ENCODE peak calls at places on chromosomes 1 and 21, in six cellular contexts. One of them, this sample, is unnamed.

GRCh38 chr1:156319664-156320063 is 18.4 kb downstream of the CCT3 start:
- DNase-seq in sigmoid colon: no peak
- DNase-seq in mesothelial cell of epicardium: no peak
- DNase-seq in GM12865: peak; percentile 18
- DNase-seq in psoas muscle: no peak
- DNase-seq in fibroblast of mammary gland: peak; percentile 35
- DNase-seq in this sample: no peak

GRCh38 chr21:31634993-31635392 is 24.5 kb upstream of the SOD1 start:
- DNase-seq in sigmoid colon: no peak
- DNase-seq in psoas muscle: no peak
- DNase-seq in fibroblast of mammary gland: no peak
- DNase-seq in GM12865: peak; percentile 9
- DNase-seq in mesothelial cell of epicardium: no peak
- DNase-seq in this sample: no peak

GRCh38 chr1:116360435-116361173 is 12.4 kb upstream of the ATP1A1 start:
- DNase-seq in mesothelial cell of epicardium: no peak
- DNase-seq in psoas muscle: no peak
- DNase-seq in fibroblast of mammary gland: peak; percentile 54
- DNase-seq in sigmoid colon: no peak
- DNase-seq in GM12865: peak; percentile 52
- DNase-seq in this sample: no peak

GRCh38 chr1:63064135-63064534 is 258.2 kb upstream of the FOXD3 start:
- DNase-seq in mesothelial cell of epicardium: no peak
- DNase-seq in sigmoid colon: no peak
- DNase-seq in psoas muscle: no peak
- DNase-seq in fibroblast of mammary gland: no peak
- DNase-seq in GM12865: no peak
- DNase-seq in this sample: no peak

GRCh38 chr1:52876843-52877242 is 34.3 kb downstream of the ZYG11A start:
- DNase-seq in mesothelial cell of epicardium: no peak
- DNase-seq in sigmoid colon: no peak
- DNase-seq in fibroblast of mammary gland: no peak
- DNase-seq in psoas muscle: no peak
- DNase-seq in GM12865: no peak
- DNase-seq in this sample: no peak

GRCh38 chr1:183137782-183138181 is 48.3 kb upstream of the LAMC2 start:
- DNase-seq in mesothelial cell of epicardium: no peak
- DNase-seq in psoas muscle: no peak
- DNase-seq in GM12865: no peak
- DNase-seq in fibroblast of mammary gland: peak; percentile 74
- DNase-seq in sigmoid colon: no peak
- DNase-seq in this sample: no peak

GRCh38 chr1:155073377-155074272 is 5.0 kb upstream of the EFNA3 start:
- DNase-seq in fibroblast of mammary gland: no peak
- DNase-seq in psoas muscle: peak; percentile 40
- DNase-seq in mesothelial cell of epicardium: no peak
- DNase-seq in GM12865: no peak
- DNase-seq in sigmoid colon: peak; percentile 50
- DNase-seq in this sample: no peak

GRCh38 chr1:67469431-67469830 is 39.2 kb upstream of the SERBP1 start:
- DNase-seq in fibroblast of mammary gland: no peak
- DNase-seq in mesothelial cell of epicardium: no peak
- DNase-seq in sigmoid colon: no peak
- DNase-seq in GM12865: no peak
- DNase-seq in psoas muscle: no peak
- DNase-seq in this sample: no peak

GRCh38 chr1:11013160-11013531 is 692 bp downstream of the TARDBP start:
- DNase-seq in fibroblast of mammary gland: peak; percentile 28
- DNase-seq in GM12865: no peak
- DNase-seq in sigmoid colon: no peak
- DNase-seq in psoas muscle: no peak
- DNase-seq in mesothelial cell of epicardium: no peak
- DNase-seq in this sample: no peak

GRCh38 chr1:201505505-201505893 is 1.4 kb downstream of the CSRP1 start:
- DNase-seq in GM12865: no peak
- DNase-seq in fibroblast of mammary gland: peak; percentile 56
- DNase-seq in mesothelial cell of epicardium: no peak
- DNase-seq in sigmoid colon: peak; percentile 78
- DNase-seq in psoas muscle: no peak
- DNase-seq in this sample: no peak

GRCh38 chr1:152654110-152654509 is 9.1 kb upstream of the LCE2D start:
- DNase-seq in GM12865: peak; percentile 71
- DNase-seq in psoas muscle: no peak
- DNase-seq in sigmoid colon: no peak
- DNase-seq in fibroblast of mammary gland: peak; percentile 63
- DNase-seq in mesothelial cell of epicardium: no peak
- DNase-seq in this sample: peak; percentile 65

GRCh38 chr1:11335417-11336070 is 62.5 kb downstream of the UBIAD1 start:
- DNase-seq in GM12865: peak; percentile 86
- DNase-seq in fibroblast of mammary gland: no peak
- DNase-seq in mesothelial cell of epicardium: no peak
- DNase-seq in psoas muscle: no peak
- DNase-seq in sigmoid colon: no peak
- DNase-seq in this sample: peak; percentile 84

GRCh38 chr1:204268101-204268500 is 54.3 kb upstream of the GOLT1A start:
- DNase-seq in sigmoid colon: no peak
- DNase-seq in fibroblast of mammary gland: no peak
- DNase-seq in GM12865: no peak
- DNase-seq in psoas muscle: no peak
- DNase-seq in mesothelial cell of epicardium: no peak
- DNase-seq in this sample: no peak

GRCh38 chr1:38003261-38004250 is 1.8 kb downstream of the FHL3 start:
- DNase-seq in mesothelial cell of epicardium: no peak
- DNase-seq in fibroblast of mammary gland: peak; percentile 50
- DNase-seq in psoas muscle: peak; percentile 93
- DNase-seq in GM12865: no peak
- DNase-seq in sigmoid colon: no peak
- DNase-seq in this sample: no peak

GRCh38 chr1:113904292-113904673 is 316 bp downstream of the AP4B1 start:
- DNase-seq in GM12865: no peak
- DNase-seq in mesothelial cell of epicardium: no peak
- DNase-seq in psoas muscle: no peak
- DNase-seq in fibroblast of mammary gland: no peak
- DNase-seq in sigmoid colon: no peak
- DNase-seq in this sample: peak; percentile 49

GRCh38 chr1:70504176-70504820 is 93.2 kb downstream of the CTH start:
- DNase-seq in psoas muscle: no peak
- DNase-seq in fibroblast of mammary gland: peak; percentile 70
- DNase-seq in sigmoid colon: no peak
- DNase-seq in GM12865: peak; percentile 87
- DNase-seq in mesothelial cell of epicardium: no peak
- DNase-seq in this sample: peak; percentile 60

GRCh38 chr1:205497351-205497750 is 7.1 kb upstream of the CDK18 start:
- DNase-seq in psoas muscle: peak; percentile 71
- DNase-seq in GM12865: no peak
- DNase-seq in mesothelial cell of epicardium: no peak
- DNase-seq in sigmoid colon: no peak
- DNase-seq in fibroblast of mammary gland: no peak
- DNase-seq in this sample: no peak

GRCh38 chr1:7478797-7479499 is 292.1 kb upstream of the VAMP3 start:
- DNase-seq in fibroblast of mammary gland: peak; percentile 93
- DNase-seq in psoas muscle: no peak
- DNase-seq in sigmoid colon: peak; percentile 94
- DNase-seq in GM12865: peak; percentile 63
- DNase-seq in mesothelial cell of epicardium: no peak
- DNase-seq in this sample: peak; percentile 69

GRCh38 chr1:32869844-32870614 is 683 bp downstream of the FNDC5 start:
- DNase-seq in psoas muscle: no peak
- DNase-seq in sigmoid colon: no peak
- DNase-seq in GM12865: no peak
- DNase-seq in mesothelial cell of epicardium: peak; percentile 38
- DNase-seq in fibroblast of mammary gland: no peak
- DNase-seq in this sample: no peak

GRCh38 chr1:35044406-35044805 is 12.7 kb upstream of the ZMYM6 start:
- DNase-seq in GM12865: no peak
- DNase-seq in psoas muscle: no peak
- DNase-seq in fibroblast of mammary gland: no peak
- DNase-seq in sigmoid colon: no peak
- DNase-seq in mesothelial cell of epicardium: no peak
- DNase-seq in this sample: no peak

GRCh38 chr1:151976015-151976343 is 17.7 kb downstream of the S100A10 start:
- DNase-seq in psoas muscle: no peak
- DNase-seq in sigmoid colon: no peak
- DNase-seq in GM12865: no peak
- DNase-seq in fibroblast of mammary gland: no peak
- DNase-seq in mesothelial cell of epicardium: no peak
- DNase-seq in this sample: no peak

GRCh38 chr1:233151850-233152249 is 143.7 kb downstream of the PCNX2 start:
- DNase-seq in fibroblast of mammary gland: no peak
- DNase-seq in mesothelial cell of epicardium: no peak
- DNase-seq in psoas muscle: no peak
- DNase-seq in sigmoid colon: no peak
- DNase-seq in GM12865: no peak
- DNase-seq in this sample: no peak

GRCh38 chr1:84861516-84861915 is 31.5 kb downstream of the LPAR3 start:
- DNase-seq in psoas muscle: no peak
- DNase-seq in fibroblast of mammary gland: no peak
- DNase-seq in mesothelial cell of epicardium: no peak
- DNase-seq in sigmoid colon: no peak
- DNase-seq in GM12865: peak; percentile 5
- DNase-seq in this sample: no peak

GRCh38 chr21:27817902-27818623 is 851.2 kb upstream of the ADAMTS5 start:
- DNase-seq in sigmoid colon: no peak
- DNase-seq in fibroblast of mammary gland: no peak
- DNase-seq in GM12865: no peak
- DNase-seq in mesothelial cell of epicardium: no peak
- DNase-seq in psoas muscle: no peak
- DNase-seq in this sample: no peak

GRCh38 chr1:150558761-150559626 is 9.8 kb downstream of the ADAMTSL4 start:
- DNase-seq in psoas muscle: peak; percentile 79
- DNase-seq in mesothelial cell of epicardium: no peak
- DNase-seq in fibroblast of mammary gland: peak; percentile 67
- DNase-seq in sigmoid colon: peak; percentile 68
- DNase-seq in GM12865: peak; percentile 10
- DNase-seq in this sample: no peak

GRCh38 chr1:155892801-155893200 is 18.3 kb downstream of the RIT1 start:
- DNase-seq in sigmoid colon: no peak
- DNase-seq in psoas muscle: no peak
- DNase-seq in fibroblast of mammary gland: peak; percentile 79
- DNase-seq in GM12865: no peak
- DNase-seq in mesothelial cell of epicardium: no peak
- DNase-seq in this sample: no peak

GRCh38 chr1:28416509-28417194 is 47.1 kb downstream of the PHACTR4 start:
- DNase-seq in fibroblast of mammary gland: peak; percentile 23
- DNase-seq in GM12865: no peak
- DNase-seq in psoas muscle: no peak
- DNase-seq in mesothelial cell of epicardium: no peak
- DNase-seq in sigmoid colon: no peak
- DNase-seq in this sample: no peak

GRCh38 chr21:38277501-38278111 is 20.8 kb downstream of the KCNJ15 start:
- DNase-seq in sigmoid colon: peak; percentile 76
- DNase-seq in fibroblast of mammary gland: peak; percentile 100
- DNase-seq in GM12865: no peak
- DNase-seq in mesothelial cell of epicardium: no peak
- DNase-seq in psoas muscle: no peak
- DNase-seq in this sample: no peak

GRCh38 chr21:30072496-30072895 is 94.1 kb downstream of the CLDN17 start:
- DNase-seq in sigmoid colon: no peak
- DNase-seq in psoas muscle: no peak
- DNase-seq in GM12865: peak; percentile 7
- DNase-seq in fibroblast of mammary gland: peak; percentile 52
- DNase-seq in mesothelial cell of epicardium: no peak
- DNase-seq in this sample: no peak
- TF ChIP-seq CTCF in sigmoid colon: no peak
- TF ChIP-seq CTCF in psoas muscle: no peak
- TF ChIP-seq CTCF in GM12865: no peak
- TF ChIP-seq CTCF in fibroblast of mammary gland: peak; percentile 36
- TF ChIP-seq CTCF in mesothelial cell of epicardium: peak; percentile 15
- TF ChIP-seq CTCF in this sample: no peak

GRCh38 chr1:92310185-92310597 is 11.3 kb downstream of the RPAP2 start:
- DNase-seq in mesothelial cell of epicardium: no peak
- DNase-seq in GM12865: peak; percentile 20
- DNase-seq in psoas muscle: no peak
- DNase-seq in fibroblast of mammary gland: peak; percentile 44
- DNase-seq in sigmoid colon: no peak
- DNase-seq in this sample: peak; percentile 37
- TF ChIP-seq CTCF in mesothelial cell of epicardium: peak; percentile 57
- TF ChIP-seq CTCF in GM12865: peak; percentile 43
- TF ChIP-seq CTCF in psoas muscle: peak; percentile 45
- TF ChIP-seq CTCF in fibroblast of mammary gland: peak; percentile 60
- TF ChIP-seq CTCF in sigmoid colon: peak; percentile 17
- TF ChIP-seq CTCF in this sample: peak; percentile 29

DNA sequence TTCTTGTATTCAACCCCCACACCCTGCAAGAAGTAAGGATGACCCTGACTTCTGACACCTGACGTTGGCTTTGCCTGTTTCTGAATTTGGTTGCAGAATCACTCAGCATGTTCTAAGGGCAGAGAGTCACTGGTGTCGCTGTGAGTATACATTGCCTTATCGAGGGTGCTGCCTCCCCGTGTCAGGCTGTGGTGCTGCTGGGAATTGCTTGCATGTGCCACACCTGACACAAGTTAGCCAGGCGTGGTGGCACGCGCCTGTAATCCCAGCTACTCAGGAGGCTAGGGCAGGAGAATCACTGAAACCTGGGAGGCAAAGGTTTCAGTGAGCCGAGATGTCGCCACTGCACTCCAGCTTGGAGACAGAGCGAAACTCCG is 45.9 kb downstream of the WDR4 start:
- DNase-seq in fibroblast of mammary gland: peak; percentile 19
- DNase-seq in mesothelial cell of epicardium: peak; percentile 31
- DNase-seq in GM12865: peak; percentile 77
- DNase-seq in sigmoid colon: no peak
- DNase-seq in psoas muscle: no peak
- DNase-seq in this sample: peak; percentile 68
- TF ChIP-seq CTCF in fibroblast of mammary gland: peak; percentile 16
- TF ChIP-seq CTCF in mesothelial cell of epicardium: no peak
- TF ChIP-seq CTCF in GM12865: peak; percentile 44
- TF ChIP-seq CTCF in sigmoid colon: no peak
- TF ChIP-seq CTCF in psoas muscle: no peak
- TF ChIP-seq CTCF in this sample: peak; percentile 28

GRCh38 chr1:30778979-30779293 is 21.4 kb upstream of the LAPTM5 start:
- DNase-seq in mesothelial cell of epicardium: no peak
- DNase-seq in fibroblast of mammary gland: no peak
- DNase-seq in sigmoid colon: no peak
- DNase-seq in psoas muscle: no peak
- DNase-seq in GM12865: no peak
- DNase-seq in this sample: no peak

GRCh38 chr1:30776097-30777059 is 18.8 kb upstream of the LAPTM5 start:
- DNase-seq in mesothelial cell of epicardium: no peak
- DNase-seq in fibroblast of mammary gland: no peak
- DNase-seq in GM12865: no peak
- DNase-seq in sigmoid colon: no peak
- DNase-seq in psoas muscle: no peak
- DNase-seq in this sample: no peak

GRCh38 chr1:30778156-30778978 is 20.8 kb upstream of the LAPTM5 start:
- DNase-seq in GM12865: peak; percentile 39
- DNase-seq in mesothelial cell of epicardium: no peak
- DNase-seq in psoas muscle: no peak
- DNase-seq in sigmoid colon: no peak
- DNase-seq in fibroblast of mammary gland: peak; percentile 90
- DNase-seq in this sample: no peak

GRCh38 chr1:30777060-30777905 is 19.7 kb upstream of the LAPTM5 start:
- DNase-seq in psoas muscle: peak; percentile 34
- DNase-seq in mesothelial cell of epicardium: no peak
- DNase-seq in fibroblast of mammary gland: no peak
- DNase-seq in sigmoid colon: no peak
- DNase-seq in GM12865: no peak
- DNase-seq in this sample: no peak

DNA sequence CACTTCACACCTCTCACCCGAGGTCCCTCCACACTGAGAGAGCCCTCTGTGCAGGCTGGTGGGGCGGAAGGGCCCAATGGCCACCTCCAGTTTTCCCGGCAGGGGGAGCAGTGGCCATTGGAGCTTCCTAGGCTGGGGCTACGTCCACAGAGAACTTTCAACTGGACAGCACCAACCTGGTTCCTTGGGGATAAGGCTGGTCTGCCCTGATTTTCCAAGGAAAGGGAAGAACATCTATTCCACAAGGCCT is 20.3 kb upstream of the LAPTM5 start:
- DNase-seq in sigmoid colon: no peak
- DNase-seq in fibroblast of mammary gland: no peak
- DNase-seq in mesothelial cell of epicardium: no peak
- DNase-seq in GM12865: no peak
- DNase-seq in psoas muscle: no peak
- DNase-seq in this sample: no peak
- TF ChIP-seq CTCF in sigmoid colon: no peak
- TF ChIP-seq CTCF in fibroblast of mammary gland: peak; percentile 15
- TF ChIP-seq CTCF in mesothelial cell of epicardium: no peak
- TF ChIP-seq CTCF in GM12865: no peak
- TF ChIP-seq CTCF in psoas muscle: no peak
- TF ChIP-seq CTCF in this sample: no peak